ENCODE peak calls at places on chromosomes 16 and 17, in six cellular contexts. J is heart right ventricle, F is progenitor cell of endocrine pancreas, K is GM20000, L is foreskin fibroblast, Z is fibroblast of pulmonary artery. T is an unnamed sample.

GRCh38 chr17:31489295-31490018 is 98.0 kb downstream of the RAB11FIP4 start:
- DNase-seq in L (no peak), Z (no peak), F (peak), K (no peak), J (no peak), T (no peak)

GRCh38 chr17:43011728-43012472 is 5.3 kb downstream of the IFI35 start:
- DNase-seq in F (no peak), K (no peak), L (no peak), Z (no peak), J (no peak), T (no peak)

GRCh38 chr17:2500446-2500845 is 11.2 kb downstream of the METTL16 start:
- DNase-seq in K (no peak), J (no peak), L (no peak), F (no peak), Z (no peak), T (no peak)

GRCh38 chr17:42421479-42422332 is 1.4 kb downstream of the CAVIN1 start:
- DNase-seq in Z (peak), F (no peak), K (no peak), J (no peak), L (peak), T (no peak)

GRCh38 chr16:72311426-72311825 is 139.5 kb upstream of the PMFBP1 start:
- DNase-seq in Z (no peak), K (no peak), J (no peak), L (peak), F (no peak), T (no peak)

GRCh38 chr17:78706271-78706915 is 75.7 kb downstream of the CYTH1 start:
- DNase-seq in K (peak), L (no peak), Z (no peak), J (no peak), F (no peak), T (no peak)

GRCh38 chr17:36856921-36857381 is 80.3 kb upstream of the LHX1 start:
- DNase-seq in Z (no peak), L (peak), J (no peak), F (no peak), K (no peak), T (no peak)

GRCh38 chr16:89303604-89304003 is 86.1 kb downstream of the ZNF778 start:
- DNase-seq in J (no peak), F (no peak), K (no peak), L (no peak), Z (no peak), T (no peak)

GRCh38 chr17:46744441-46744840 is 74.1 kb downstream of the WNT3 start:
- DNase-seq in J (no peak), F (no peak), L (no peak), Z (no peak), K (no peak), T (no peak)
- TF ChIP-seq CTCF in J (no peak), F (no peak), L (no peak), Z (no peak), K (no peak), T (no peak)

DNA sequence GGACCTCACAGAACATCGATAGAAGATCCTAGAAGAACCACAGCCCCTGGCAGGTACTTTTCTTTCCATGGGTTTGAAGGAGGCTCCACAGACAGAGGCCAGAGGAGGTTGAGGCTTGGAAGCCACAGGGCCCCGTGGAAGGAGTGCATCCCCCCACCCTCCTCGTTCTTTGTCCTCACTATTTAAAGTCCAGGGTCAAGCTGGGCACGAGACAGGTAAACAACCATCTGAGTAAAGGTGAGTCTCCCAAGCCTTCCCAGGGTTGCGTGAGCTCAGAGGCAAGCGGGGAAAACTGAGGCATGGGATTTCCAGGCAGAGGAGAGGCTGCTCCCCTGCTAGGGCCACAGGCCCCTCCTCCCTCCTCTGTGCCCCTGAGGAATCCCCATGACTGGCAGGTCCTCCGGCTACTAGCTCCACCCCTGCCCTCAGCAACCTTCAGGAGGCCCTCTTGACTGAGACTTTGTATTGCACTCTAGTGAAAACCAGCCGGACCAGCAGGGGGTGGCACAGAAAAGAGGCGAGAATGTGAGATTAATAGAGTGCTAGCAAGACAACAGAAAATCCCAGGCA is 927 bp upstream of the SULT1A2 start:
- DNase-seq in K (peak), L (peak), Z (no peak), J (no peak), F (no peak), T (no peak)
- TF ChIP-seq CTCF in K (no peak), L (no peak), Z (no peak), J (no peak), F (peak), T (no peak)

DNA sequence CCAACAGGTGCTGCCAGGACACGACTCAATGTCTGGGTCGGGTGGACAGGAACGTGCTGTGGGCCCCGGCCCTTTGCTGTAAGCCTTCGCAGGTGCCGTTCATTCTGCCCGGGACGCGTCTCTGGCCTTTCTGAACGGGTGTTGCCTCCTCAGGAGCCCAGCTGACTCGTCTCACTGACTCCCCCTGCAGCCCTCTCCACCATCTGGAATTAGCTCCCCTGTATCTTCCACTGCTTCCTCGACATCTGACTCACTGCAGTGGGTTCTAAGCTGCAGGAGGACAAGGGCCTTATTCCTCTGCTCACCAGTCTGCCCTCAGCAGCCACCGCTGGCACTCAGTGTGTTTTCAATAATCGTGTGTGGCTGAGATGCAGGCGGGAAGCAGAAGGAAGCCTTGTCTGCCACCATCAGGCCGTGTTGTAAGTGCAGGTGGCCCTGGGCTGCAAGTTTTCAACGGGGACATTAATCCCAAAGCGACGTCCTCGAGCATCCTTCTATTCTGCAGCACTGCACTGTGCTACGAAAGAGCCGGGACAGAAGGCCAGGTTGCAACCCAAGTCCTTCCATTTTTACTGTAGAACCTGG is 256.2 kb downstream of the FOXL1 start:
- DNase-seq in J (no peak), F (no peak), K (no peak), Z (peak), L (peak), T (no peak)
- TF ChIP-seq CTCF in J (no peak), F (peak), K (no peak), Z (peak), L (peak), T (no peak)

GRCh38 chr16:3094289-3095027 is 4.6 kb downstream of the ZSCAN10 start:
- DNase-seq in K (peak), L (peak), J (no peak), Z (peak), F (no peak), T (no peak)

GRCh38 chr16:3096362-3096761 is 2.7 kb downstream of the ZSCAN10 start:
- DNase-seq in F (no peak), Z (no peak), K (peak), J (no peak), L (no peak), T (no peak)

GRCh38 chr16:3097266-3097665 is 1.8 kb downstream of the ZSCAN10 start:
- DNase-seq in Z (no peak), L (no peak), F (no peak), J (no peak), K (no peak), T (no peak)

GRCh38 chr16:3098459-3099394 is at the start of gene ZSCAN10:
- DNase-seq in J (no peak), K (no peak), Z (no peak), L (no peak), F (no peak), T (no peak)

GRCh38 chr16:3095869-3096268 is 3.2 kb downstream of the ZSCAN10 start:
- DNase-seq in Z (no peak), J (peak), F (no peak), K (peak), L (no peak), T (peak)
- TF ChIP-seq CTCF in Z (peak), J (no peak), F (peak), K (peak), L (peak), T (peak)

DNA sequence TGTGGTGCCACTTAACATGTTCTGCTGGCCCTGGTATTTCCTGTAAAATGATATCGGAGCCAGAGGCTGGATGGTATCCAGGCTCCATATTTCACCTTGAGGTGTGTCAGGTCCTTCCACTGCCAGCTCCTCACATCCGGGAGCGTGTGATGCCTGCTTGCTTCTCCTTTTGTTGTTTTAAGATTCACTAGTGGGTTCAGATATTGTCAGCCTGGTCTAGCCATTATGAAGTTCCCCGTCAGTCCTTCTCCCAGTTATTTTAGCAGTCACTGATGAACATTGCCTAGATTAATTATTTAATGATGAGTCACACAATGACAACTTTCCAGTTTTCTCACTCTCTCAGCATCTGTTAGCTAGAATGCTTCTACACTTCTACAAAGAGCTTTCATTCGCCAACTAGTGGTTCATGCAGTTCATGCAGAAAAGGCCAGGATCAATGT is 11.3 kb downstream of the DNAAF1 start:
- DNase-seq in J (no peak), Z (no peak), L (peak), F (no peak), K (no peak), T (no peak)
- TF ChIP-seq CTCF in J (no peak), Z (peak), L (peak), F (no peak), K (no peak), T (no peak)

GRCh38 chr17:73175962-73176565 is 11.3 kb downstream of the SSTR2 start:
- DNase-seq in Z (no peak), J (no peak), L (no peak), K (no peak), F (no peak), T (no peak)

GRCh38 chr17:73182616-73183310 is 10.1 kb upstream of the COG1 start:
- DNase-seq in Z (no peak), K (no peak), F (no peak), J (no peak), L (no peak), T (no peak)

GRCh38 chr17:73179878-73180277 is 13.0 kb upstream of the COG1 start:
- DNase-seq in L (no peak), Z (no peak), J (no peak), F (no peak), K (no peak), T (no peak)

GRCh38 chr17:73184133-73184993 is 8.5 kb upstream of the COG1 start:
- DNase-seq in J (no peak), F (no peak), K (no peak), Z (no peak), L (no peak), T (no peak)

DNA sequence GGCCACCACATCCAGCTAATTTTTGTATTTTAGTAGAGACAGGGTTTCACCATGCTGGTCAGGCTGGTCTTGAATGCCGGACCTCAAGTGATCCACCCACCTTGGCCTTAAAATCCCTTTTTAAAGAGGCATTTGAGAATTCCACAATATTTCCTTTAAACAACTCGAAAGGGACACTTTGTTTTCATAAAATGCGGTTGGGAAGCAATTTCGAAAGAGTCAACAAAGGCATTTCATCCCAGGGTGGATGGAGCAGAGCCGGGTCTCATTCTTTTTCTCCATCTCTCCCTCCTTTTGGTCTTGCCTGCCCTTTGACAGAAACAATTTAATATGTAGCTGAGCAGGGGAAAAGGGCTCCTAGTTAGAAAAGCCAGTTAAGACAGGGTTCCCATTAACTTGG is 13.5 kb upstream of the COG1 start:
- DNase-seq in J (no peak), Z (no peak), F (no peak), L (no peak), K (no peak), T (no peak)
- TF ChIP-seq CTCF in J (no peak), Z (no peak), F (no peak), L (no peak), K (no peak), T (no peak)

GRCh38 chr16:74767749-74768148 is 6.9 kb downstream of the FA2H start:
- DNase-seq in L (no peak), J (no peak), K (no peak), Z (no peak), F (no peak), T (no peak)

GRCh38 chr16:74769791-74770190 is 4.8 kb downstream of the FA2H start:
- DNase-seq in J (no peak), Z (no peak), K (no peak), F (no peak), L (no peak), T (no peak)

GRCh38 chr16:74770826-74771526 is 3.6 kb downstream of the FA2H start:
- DNase-seq in K (no peak), J (no peak), Z (no peak), L (no peak), F (no peak), T (no peak)

GRCh38 chr16:74768239-74768638 is 6.4 kb downstream of the FA2H start:
- DNase-seq in F (no peak), K (no peak), Z (no peak), J (no peak), L (no peak), T (no peak)

DNA sequence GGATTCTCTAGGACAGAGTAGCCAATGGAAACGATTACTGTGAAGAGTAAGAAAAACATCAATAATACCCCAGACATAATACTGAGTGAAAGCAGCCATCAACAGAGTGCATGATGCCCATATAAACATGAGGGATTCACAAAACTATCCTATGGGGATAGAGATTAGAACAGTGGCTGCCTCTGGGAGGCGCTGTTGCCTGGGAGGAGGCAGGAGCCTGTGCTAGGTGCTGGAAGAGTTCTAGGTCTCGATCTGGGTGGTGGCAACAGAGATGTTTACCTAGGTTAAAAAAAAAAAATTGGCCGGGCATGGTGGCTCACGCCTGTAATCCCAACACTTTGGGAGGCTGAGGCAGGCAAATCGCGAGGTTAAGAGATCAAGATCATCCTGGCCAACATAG is 7.9 kb downstream of the FA2H start:
- DNase-seq in F (no peak), Z (no peak), K (no peak), L (no peak), J (no peak), T (no peak)
- TF ChIP-seq CTCF in F (no peak), Z (no peak), K (no peak), L (no peak), J (no peak), T (no peak)

DNA sequence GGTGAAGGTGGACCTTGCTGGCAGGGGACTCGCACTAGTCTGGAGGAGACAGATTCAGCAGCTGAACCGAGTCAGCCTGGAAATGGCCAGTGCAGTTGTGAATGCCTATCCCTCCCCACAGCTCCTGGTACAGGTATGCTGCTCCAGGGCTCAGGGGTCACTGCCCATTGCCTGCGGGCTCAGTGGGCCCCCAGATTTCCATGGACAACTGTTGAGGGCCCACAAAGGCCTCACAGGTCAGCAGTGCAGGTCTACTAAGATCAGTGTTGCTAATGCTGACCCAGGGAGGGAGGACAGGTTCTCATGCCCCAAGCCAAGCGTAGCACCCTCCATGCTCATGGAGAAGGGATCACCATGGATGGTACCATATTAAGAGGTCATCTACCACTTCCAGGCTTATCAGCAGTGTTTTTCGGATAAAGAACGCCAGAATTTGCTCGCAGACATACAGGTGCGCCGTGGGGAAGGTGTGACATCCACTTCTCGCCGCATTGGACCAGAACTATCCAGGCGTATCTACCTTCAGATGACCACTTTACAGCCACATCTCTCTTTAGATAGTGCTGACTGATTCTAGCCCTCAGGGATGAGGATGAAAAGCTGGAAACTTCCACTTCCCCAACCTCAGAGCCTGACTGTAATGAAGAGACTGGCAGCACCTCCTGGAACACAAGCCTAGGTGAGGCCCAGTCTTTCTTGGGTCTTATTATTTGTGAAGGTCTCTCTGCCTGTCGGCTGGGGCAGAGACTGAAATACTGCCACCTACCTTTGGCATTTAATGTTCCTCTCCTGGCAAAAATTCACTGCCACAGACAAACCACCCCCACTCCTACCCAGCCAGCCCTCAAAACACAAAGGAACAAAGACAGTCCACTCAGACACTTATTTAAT is 7.6 kb downstream of the EME1 start:
- DNase-seq in K (no peak), F (no peak), J (no peak), Z (no peak), L (peak), T (no peak)
- TF ChIP-seq CTCF in K (no peak), F (no peak), J (no peak), Z (peak), L (no peak), T (no peak)

DNA sequence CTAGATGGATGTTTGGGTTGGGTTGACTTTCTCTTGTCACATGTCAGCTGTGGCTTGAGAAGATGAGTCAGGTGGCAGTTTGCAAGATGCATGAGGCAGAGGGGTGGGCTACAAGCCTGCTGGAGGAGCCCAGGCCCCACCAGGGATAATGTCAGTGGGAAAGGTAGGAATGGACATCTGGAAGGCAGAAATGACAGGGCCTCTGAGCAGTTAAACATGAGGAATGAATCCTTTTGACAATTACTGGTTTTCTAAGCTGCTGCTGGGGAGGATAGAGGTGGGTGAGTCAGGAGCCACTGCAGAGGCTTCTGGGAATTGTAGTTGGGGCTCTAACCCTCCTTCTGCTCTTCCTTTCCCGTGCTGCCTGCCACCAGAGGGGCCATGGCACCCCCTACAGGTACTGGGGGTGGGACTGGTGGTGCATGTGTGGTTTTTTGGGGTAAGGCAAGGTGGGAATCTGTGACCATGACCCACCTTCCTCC is 15.7 kb downstream of the SLC52A1 start:
- DNase-seq in K (peak), L (peak), F (no peak), J (no peak), Z (no peak), T (no peak)
- TF ChIP-seq CTCF in K (no peak), L (no peak), F (no peak), J (no peak), Z (no peak), T (no peak)

GRCh38 chr17:10215286-10215685 is 16.9 kb upstream of the GAS7 start:
- DNase-seq in F (no peak), Z (no peak), K (no peak), J (no peak), L (no peak), T (no peak)
- TF ChIP-seq CTCF in F (no peak), Z (no peak), K (no peak), J (no peak), L (no peak), T (no peak)